ENCODE peak calls at places on chromosomes 4 and X, in eight cellular contexts. M is aorta; Z is heart right ventricle; H is fibroblast of lung; Q is RWPE2; T is pancreas; V is prostate gland; E is CD4-positive, alpha-beta memory T cell. O is an unnamed sample. For H3K27me3 and H3K4me1, the result is how much of the 10 kb centered on the place peaks cover.

GRCh38 chr4:2756691-2757350 is 685 bp upstream of the TNIP2 start:
- DNase-seq in M (peak), Z (no peak), H (no peak), Q (no peak), T (no peak), V (no peak), E (no peak), O (no peak)

GRCh38 chrX:31609130-31609529 is 537.3 kb upstream of the FTHL17 start:
- DNase-seq in M (no peak), Z (no peak), H (peak), Q (peak), T (no peak), V (no peak), E (no peak), O (no peak)

GRCh38 chrX:22033818-22034217 is 1.7 kb downstream of the PHEX start:
- DNase-seq in M (no peak), Z (no peak), H (no peak), Q (no peak), T (no peak), V (no peak), E (no peak), O (no peak)

GRCh38 chr4:174154455-174154854 is 129.0 kb downstream of the FBXO8 start:
- DNase-seq in M (no peak), Z (no peak), H (peak), Q (no peak), T (no peak), V (no peak), E (no peak), O (peak)

GRCh38 chrX:71184803-71185495 is 38.1 kb upstream of the GJB1 start:
- DNase-seq in M (no peak), Z (no peak), H (no peak), Q (no peak), T (peak), V (peak), E (no peak), O (no peak)

GRCh38 chr4:123408471-123409084 is 12.0 kb downstream of the SPRY1 start:
- DNase-seq in M (no peak), Z (no peak), H (no peak), Q (no peak), T (no peak), V (no peak), E (no peak), O (no peak)

GRCh38 chrX:41912922-41913321 is 10.4 kb downstream of the CASK start:
- DNase-seq in M (no peak), Z (no peak), H (peak), Q (no peak), T (no peak), V (no peak), E (no peak), O (no peak)

GRCh38 chr4:185508162-185508561 is 27.1 kb downstream of the PDLIM3 start:
- DNase-seq in M (no peak), Z (no peak), H (no peak), Q (no peak), T (no peak), V (peak), E (no peak), O (no peak)

GRCh38 chrX:154409222-154409871 is at the start of gene DNASE1L1:
- DNase-seq in M (peak), Z (peak), H (peak), Q (peak), T (peak), V (peak), E (no peak), O (peak)

GRCh38 chr4:121428721-121429120 is 47.9 kb upstream of the QRFPR start:
- DNase-seq in M (no peak), Z (no peak), H (peak), Q (no peak), T (no peak), V (no peak), E (no peak), O (no peak)

GRCh38 chr4:17544831-17545234 is 29.9 kb downstream of the CLRN2 start:
- DNase-seq in M (no peak), Z (no peak), H (no peak), Q (no peak), T (no peak), V (peak), E (no peak), O (peak)

GRCh38 chr4:184385705-184386141 is 88.6 kb downstream of the IRF2 start:
- DNase-seq in M (no peak), Z (peak), H (no peak), Q (no peak), T (no peak), V (peak), E (no peak), O (no peak)

GRCh38 chr4:61335364-61335763 is 135.2 kb downstream of the ADGRL3 start:
- DNase-seq in M (no peak), Z (no peak), H (no peak), Q (no peak), T (no peak), V (no peak), E (no peak), O (no peak)

GRCh38 chr4:108355523-108356208 is 186.9 kb upstream of the LEF1 start:
- DNase-seq in M (no peak), Z (no peak), H (peak), Q (no peak), T (no peak), V (no peak), E (peak), O (peak)

GRCh38 chr4:3880595-3881120 is 114.5 kb downstream of the ADRA2C start:
- DNase-seq in M (peak), Z (peak), H (peak), Q (no peak), T (peak), V (peak), E (peak), O (peak)

GRCh38 chrX:147573266-147573665 is 338.5 kb upstream of the FMR1 start:
- DNase-seq in M (no peak), Z (no peak), H (no peak), Q (no peak), T (no peak), V (no peak), E (no peak), O (no peak)

GRCh38 chr4:73703320-73703719 is 37.0 kb upstream of the CXCL8 start:
- DNase-seq in M (no peak), Z (no peak), H (no peak), Q (no peak), T (no peak), V (no peak), E (no peak), O (no peak)

GRCh38 chr4:169033660-169034059 is 23.6 kb upstream of the CBR4 start:
- DNase-seq in M (no peak), Z (no peak), H (no peak), Q (peak), T (peak), V (no peak), E (no peak), O (peak)

GRCh38 chr4:39446842-39447573 is 11.7 kb downstream of the RPL9 start:
- DNase-seq in M (peak), Z (peak), H (peak), Q (peak), T (peak), V (peak), E (peak), O (no peak)

GRCh38 chr4:139552506-139552905 is 3.5 kb downstream of the SETD7 start:
- DNase-seq in M (no peak), Z (no peak), H (peak), Q (no peak), T (no peak), V (no peak), E (no peak), O (no peak)

GRCh38 chr4:124684301-124684700 is 28.2 kb downstream of the ANKRD50 start:
- DNase-seq in M (no peak), Z (no peak), H (no peak), Q (no peak), T (no peak), V (no peak), E (no peak), O (no peak)

DNA sequence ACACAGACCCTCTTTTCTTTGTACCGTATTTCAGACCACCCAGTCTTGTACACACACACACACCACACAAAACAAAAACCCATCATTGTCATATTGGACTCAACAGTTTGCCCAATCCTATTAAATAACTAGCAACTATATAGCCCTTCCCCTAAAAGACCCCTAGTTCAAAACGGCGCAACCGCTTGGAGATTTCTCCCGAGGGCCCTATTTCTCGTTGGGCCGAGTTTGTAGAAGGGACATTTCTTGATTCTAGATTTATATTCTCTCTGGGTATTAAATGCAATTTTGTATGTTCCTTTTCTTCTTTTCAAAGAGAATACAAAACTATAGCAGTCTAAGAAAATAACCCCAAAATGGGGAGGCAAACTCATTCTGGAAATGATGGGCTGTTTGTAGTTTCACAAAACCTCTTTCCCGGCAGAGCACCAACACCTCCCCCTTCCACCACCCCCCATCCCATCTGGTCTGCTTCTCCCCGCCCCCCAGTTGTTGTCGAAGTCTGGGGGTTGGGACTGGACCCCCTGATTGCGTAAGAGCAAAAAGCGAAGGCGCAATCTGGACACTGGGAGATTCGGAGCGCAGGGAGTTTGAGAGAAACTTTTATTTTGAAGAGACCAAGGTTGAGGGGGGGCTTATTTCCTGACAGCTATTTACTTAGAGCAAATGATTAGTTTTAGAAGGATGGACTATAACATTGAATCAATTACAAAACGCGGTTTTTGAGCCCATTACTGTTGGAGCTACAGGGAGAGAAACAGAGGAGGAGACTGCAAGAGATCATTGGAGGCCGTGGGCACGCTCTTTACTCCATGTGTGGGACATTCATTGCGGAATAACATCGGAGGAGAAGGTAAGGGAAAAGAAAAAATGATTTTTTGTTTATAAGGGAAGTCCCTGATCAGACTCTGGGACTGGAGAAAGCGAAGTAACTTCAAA is at the start of gene PDGFRA:
- DNase-seq in M (peak), Z (peak), H (peak), Q (no peak), T (no peak), V (no peak), E (no peak), O (peak)
- H3K27me3 ChIP-seq in M (under half), Z (half or more), H (under half), Q (half or more), T (half or more), V (under half), E (under half), O (under half)

DNA sequence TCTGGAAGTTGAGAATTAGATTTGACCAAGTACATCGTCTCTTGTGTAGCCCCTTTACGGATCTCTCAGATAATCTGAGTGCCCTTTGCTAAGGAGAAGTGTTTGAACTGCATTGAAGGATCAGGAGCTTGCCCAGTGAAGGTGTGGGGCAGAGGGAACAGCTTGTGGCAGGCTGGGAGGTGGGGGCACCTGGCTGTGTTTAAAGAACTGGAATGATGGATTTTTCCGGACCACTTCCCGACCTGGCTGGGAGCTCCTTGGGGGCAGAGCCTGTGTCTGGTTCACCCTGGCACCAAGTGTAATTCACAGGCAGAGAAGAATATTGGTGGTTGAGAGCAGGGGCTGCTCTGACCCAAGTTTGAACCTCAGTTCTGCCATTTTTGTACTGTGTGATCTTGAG is 18.4 kb downstream of the TBC1D14 start:
- DNase-seq in M (no peak), Z (no peak), H (no peak), Q (no peak), T (no peak), V (no peak), E (no peak), O (no peak)
- H3K4me1 ChIP-seq in M (under half), Z (under half), H (under half), Q (under half), T (under half), V (under half), E (half or more), O (under half)

GRCh38 chrX:40090050-40090804 is 7.5 kb downstream of the BCOR start:
- DNase-seq in M (peak), Z (peak), H (no peak), Q (no peak), T (peak), V (peak), E (no peak), O (no peak)
- H3K27ac ChIP-seq in M (no peak), Z (no peak), H (no peak), Q (peak), T (peak), V (peak), E (no peak), O (no peak)

GRCh38 chr4:8146158-8146557 is 12.5 kb downstream of the ABLIM2 start:
- DNase-seq in M (no peak), Z (no peak), H (no peak), Q (no peak), T (no peak), V (no peak), E (no peak), O (peak)
- H3K27me3 ChIP-seq in M (under half), Z (under half), H (under half), Q (under half), T (under half), V (under half), E (under half), O (under half)

GRCh38 chr4:147824884-147825283 is 93.0 kb downstream of the ARHGAP10 start:
- DNase-seq in M (no peak), Z (no peak), H (no peak), Q (no peak), T (no peak), V (no peak), E (no peak), O (no peak)
- H3K4me1 ChIP-seq in M (under half), Z (half or more), H (under half), Q (half or more), T (under half), V (under half), E (under half), O (under half)

GRCh38 chr4:31065086-31065485 is 344.9 kb downstream of the PCDH7 start:
- DNase-seq in M (no peak), Z (no peak), H (no peak), Q (no peak), T (no peak), V (no peak), E (no peak), O (no peak)

GRCh38 chr4:31069151-31069550 is 349.0 kb downstream of the PCDH7 start:
- DNase-seq in M (no peak), Z (no peak), H (peak), Q (no peak), T (no peak), V (no peak), E (no peak), O (peak)

GRCh38 chr4:31071807-31072486 is 351.8 kb downstream of the PCDH7 start:
- DNase-seq in M (no peak), Z (no peak), H (peak), Q (no peak), T (no peak), V (no peak), E (no peak), O (no peak)

DNA sequence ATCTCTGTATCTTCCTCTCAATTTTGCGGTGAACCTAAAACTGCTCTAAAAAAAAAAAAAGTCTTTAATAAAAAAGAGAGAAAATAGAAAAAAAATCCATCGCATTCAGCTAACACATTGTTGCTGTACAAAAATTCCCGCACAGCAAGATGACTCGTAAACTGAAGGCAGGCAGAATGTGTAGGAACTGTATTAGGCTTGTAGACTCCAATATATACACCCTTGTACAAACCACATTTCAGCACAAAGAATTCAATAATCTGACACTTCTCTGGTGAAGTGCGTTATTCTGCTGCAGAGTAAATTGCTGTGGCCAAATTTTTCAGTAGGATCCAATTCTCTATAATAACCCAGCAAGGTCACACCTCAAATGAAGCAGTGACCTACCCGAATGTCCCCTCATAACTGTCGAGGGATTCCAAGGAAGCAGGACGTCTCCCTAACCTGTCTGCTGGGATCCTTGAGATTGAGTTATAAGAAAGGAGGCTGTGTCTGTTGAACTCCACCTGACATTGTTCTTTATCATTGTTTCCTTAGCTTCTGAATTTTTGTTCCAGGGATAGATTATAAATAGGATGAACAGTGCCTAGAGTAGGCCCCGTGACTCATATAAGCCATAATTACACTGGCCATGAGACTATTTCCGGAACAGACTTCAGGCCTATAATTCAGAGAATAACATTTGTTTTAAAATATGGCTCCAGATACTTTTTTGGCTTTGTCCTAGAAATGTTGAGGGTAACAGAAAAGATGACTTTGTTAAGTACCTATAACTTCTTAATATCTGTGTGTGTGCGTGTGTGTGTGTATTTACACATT is 348.3 kb downstream of the PCDH7 start:
- DNase-seq in M (no peak), Z (no peak), H (peak), Q (no peak), T (no peak), V (no peak), E (no peak), O (peak)
- H3K27ac ChIP-seq in M (peak), Z (no peak), H (no peak), Q (no peak), T (no peak), V (no peak), E (no peak), O (peak)

GRCh38 chr4:56142088-56142487 is 193.3 kb downstream of the CEP135 start:
- DNase-seq in M (no peak), Z (no peak), H (no peak), Q (no peak), T (no peak), V (no peak), E (no peak), O (no peak)
- H3K27me3 ChIP-seq in M (under half), Z (under half), H (under half), Q (under half), T (under half), V (under half), E (under half), O (under half)

DNA sequence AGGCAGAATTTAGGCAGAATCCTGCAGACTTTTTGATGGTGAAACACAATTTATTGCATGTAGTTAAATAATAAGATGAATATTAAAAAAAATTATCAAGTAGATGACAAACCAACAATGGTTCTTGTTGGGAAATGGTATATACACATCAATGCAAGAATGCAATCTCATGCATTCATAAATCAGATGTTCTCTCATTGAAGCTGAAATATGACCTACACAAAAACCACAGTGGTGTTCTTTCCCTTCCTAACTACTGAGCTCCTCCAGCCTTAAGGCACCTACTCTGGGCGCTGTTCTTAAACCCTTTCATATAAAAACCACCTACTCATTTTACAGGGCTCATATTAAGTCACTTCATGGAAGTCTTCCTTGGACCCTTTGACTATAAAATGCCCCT is 64.1 kb downstream of the ANTXR2 start:
- DNase-seq in M (no peak), Z (no peak), H (no peak), Q (no peak), T (no peak), V (no peak), E (no peak), O (no peak)
- H3K4me1 ChIP-seq in M (under half), Z (under half), H (under half), Q (under half), T (under half), V (under half), E (half or more), O (under half)

O was measured in SJCRH30.